ENCODE peak calls at places on chromosomes 4 and X, in six cellular contexts. J is tibial nerve, B is H1, O is uterus, L is prostate gland, H is lower leg skin. G is an unnamed sample.

GRCh38 chrX:120301960-120302359 is 9.3 kb downstream of the TMEM255A start:
- DNase-seq in J (no peak), B (no peak), O (no peak), L (no peak), H (no peak), G (no peak)

GRCh38 chr4:185004562-185005208 is 13.6 kb upstream of the HELT start:
- DNase-seq in J (no peak), B (no peak), O (peak), L (peak), H (no peak), G (no peak)

GRCh38 chr4:4524364-4524763 is 17.5 kb downstream of the STX18 start:
- DNase-seq in J (no peak), B (no peak), O (no peak), L (no peak), H (no peak), G (no peak)

GRCh38 chrX:132490086-132490419 is 1.2 kb upstream of the MBNL3 start:
- DNase-seq in J (no peak), B (no peak), O (no peak), L (no peak), H (no peak), G (no peak)

GRCh38 chr4:152886201-152886600 is 49.9 kb upstream of the FHDC1 start:
- DNase-seq in J (no peak), B (no peak), O (no peak), L (no peak), H (no peak), G (no peak)

GRCh38 chr4:94582517-94582916 is 130.8 kb downstream of the PDLIM5 start:
- DNase-seq in J (no peak), B (no peak), O (no peak), L (no peak), H (no peak), G (no peak)

GRCh38 chr4:40550900-40551546 is 78.6 kb downstream of the RBM47 start:
- DNase-seq in J (no peak), B (no peak), O (no peak), L (peak), H (no peak), G (no peak)

GRCh38 chr4:158914178-158914577 is 145.4 kb downstream of the FNIP2 start:
- DNase-seq in J (no peak), B (no peak), O (no peak), L (no peak), H (no peak), G (no peak)

GRCh38 chr4:101033986-101034385 is 313.3 kb downstream of the PPP3CA start:
- DNase-seq in J (no peak), B (no peak), O (no peak), L (no peak), H (no peak), G (no peak)

GRCh38 chr4:184417802-184418511 is 56.4 kb downstream of the IRF2 start:
- DNase-seq in J (no peak), B (no peak), O (no peak), L (peak), H (no peak), G (no peak)

GRCh38 chr4:124525524-124525923 is 187.0 kb downstream of the ANKRD50 start:
- DNase-seq in J (no peak), B (no peak), O (no peak), L (no peak), H (no peak), G (no peak)

GRCh38 chrX:73262991-73263390 is 48.3 kb upstream of the NAP1L2 start:
- DNase-seq in J (no peak), B (no peak), O (no peak), L (no peak), H (no peak), G (no peak)

GRCh38 chr4:123893746-123894095 is 497.1 kb downstream of the SPRY1 start:
- DNase-seq in J (no peak), B (no peak), O (no peak), L (no peak), H (no peak), G (no peak)

GRCh38 chr4:168741281-168742173 is 244.7 kb downstream of the PALLD start:
- DNase-seq in J (no peak), B (no peak), O (no peak), L (no peak), H (no peak), G (no peak)

GRCh38 chr4:76747613-76748012 is 150.3 kb downstream of the SOWAHB start:
- DNase-seq in J (no peak), B (no peak), O (no peak), L (no peak), H (no peak), G (no peak)

GRCh38 chr4:53617101-53617680 is 25.9 kb upstream of the LNX1 start:
- DNase-seq in J (no peak), B (no peak), O (no peak), L (no peak), H (no peak), G (no peak)

GRCh38 chrX:102067966-102068723 is 57.3 kb upstream of the TCEAL2 start:
- DNase-seq in J (no peak), B (no peak), O (no peak), L (no peak), H (no peak), G (no peak)

GRCh38 chrX:1425381-1425780 is 27.3 kb downstream of the ASMTL start:
- DNase-seq in J (no peak), B (no peak), O (no peak), L (no peak), H (no peak), G (no peak)

GRCh38 chrX:132488092-132488749 is 617 bp downstream of the MBNL3 start:
- DNase-seq in J (no peak), B (no peak), O (no peak), L (no peak), H (no peak), G (no peak)

GRCh38 chr4:156609421-156609820 is 362.2 kb downstream of the PDGFC start:
- DNase-seq in J (peak), B (no peak), O (no peak), L (no peak), H (no peak), G (no peak)

GRCh38 chr4:153466637-153467153 is 535 bp downstream of the TMEM131L start:
- DNase-seq in J (no peak), B (no peak), O (no peak), L (no peak), H (no peak), G (no peak)

GRCh38 chrX:40912576-40912975 is 172.7 kb upstream of the USP9X start:
- DNase-seq in J (no peak), B (no peak), O (no peak), L (no peak), H (no peak), G (no peak)

GRCh38 chr4:168433576-168433975 is 46.7 kb downstream of the DDX60L start:
- DNase-seq in J (no peak), B (no peak), O (no peak), L (no peak), H (no peak), G (no peak)

GRCh38 chr4:139798456-139798855 is 132.8 kb downstream of the MGST2 start:
- DNase-seq in J (no peak), B (no peak), O (no peak), L (no peak), H (no peak), G (no peak)

GRCh38 chr4:7434766-7435150 is at the start of gene PSAPL1:
- DNase-seq in J (no peak), B (no peak), O (no peak), L (no peak), H (no peak), G (no peak)

GRCh38 chr4:173040200-173040599 is 128.4 kb upstream of the GALNT7 start:
- DNase-seq in J (no peak), B (no peak), O (peak), L (no peak), H (no peak), G (no peak)

GRCh38 chr4:166143227-166143626 is 270.2 kb downstream of the TLL1 start:
- DNase-seq in J (no peak), B (no peak), O (no peak), L (no peak), H (no peak), G (no peak)

GRCh38 chr4:87251104-87251503 is 30.7 kb upstream of the KLHL8 start:
- DNase-seq in J (no peak), B (no peak), O (no peak), L (peak), H (no peak), G (no peak)

GRCh38 chrX:2710496-2710895 is 19.4 kb downstream of the CD99 start:
- DNase-seq in J (no peak), B (no peak), O (no peak), L (no peak), H (no peak), G (no peak)

GRCh38 chrX:119503484-119503861 is 35.2 kb downstream of the SLC25A5 start:
- DNase-seq in J (no peak), B (no peak), O (no peak), L (peak), H (no peak), G (no peak)

GRCh38 chrX:1657367-1658082 is 42.7 kb downstream of the ASMT start:
- DNase-seq in J (no peak), B (no peak), O (no peak), L (no peak), H (no peak), G (no peak)

GRCh38 chrX:17024896-17025295 is 78.4 kb downstream of the REPS2 start:
- DNase-seq in J (no peak), B (peak), O (no peak), L (no peak), H (no peak), G (no peak)

GRCh38 chr4:78652282-78652876 is 100.8 kb downstream of the ANXA3 start:
- DNase-seq in J (no peak), B (no peak), O (peak), L (peak), H (no peak), G (no peak)

GRCh38 chr4:153001626-153002025 is 65.5 kb downstream of the FHDC1 start:
- DNase-seq in J (no peak), B (no peak), O (no peak), L (no peak), H (no peak), G (no peak)

GRCh38 chrX:34580069-34580468 is 77.0 kb downstream of the TMEM47 start:
- DNase-seq in J (no peak), B (no peak), O (no peak), L (no peak), H (no peak), G (no peak)

DNA sequence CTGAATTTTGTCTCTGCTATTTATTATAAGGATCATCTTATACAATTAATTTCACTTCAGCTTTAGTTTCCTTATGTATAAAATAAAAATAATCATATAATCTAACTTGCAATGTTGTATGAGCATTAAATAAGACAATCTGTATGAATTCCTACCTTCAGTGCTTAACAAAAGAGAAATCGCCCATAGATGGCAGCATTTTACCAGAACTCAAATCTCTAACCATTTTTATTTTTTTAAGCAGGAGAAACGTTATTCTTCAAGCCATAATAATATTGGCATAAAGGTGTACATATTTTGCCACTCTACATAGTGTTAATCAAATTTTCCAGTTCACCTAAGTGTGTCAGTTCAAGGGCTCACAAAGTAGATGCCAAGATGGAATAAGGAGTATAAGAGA is 78.8 kb downstream of the TMEM47 start:
- DNase-seq in J (no peak), B (no peak), O (no peak), L (peak), H (no peak), G (no peak)
- TF ChIP-seq CTCF in J (peak), B (no peak), O (peak), L (no peak), H (no peak), G (no peak)

DNA sequence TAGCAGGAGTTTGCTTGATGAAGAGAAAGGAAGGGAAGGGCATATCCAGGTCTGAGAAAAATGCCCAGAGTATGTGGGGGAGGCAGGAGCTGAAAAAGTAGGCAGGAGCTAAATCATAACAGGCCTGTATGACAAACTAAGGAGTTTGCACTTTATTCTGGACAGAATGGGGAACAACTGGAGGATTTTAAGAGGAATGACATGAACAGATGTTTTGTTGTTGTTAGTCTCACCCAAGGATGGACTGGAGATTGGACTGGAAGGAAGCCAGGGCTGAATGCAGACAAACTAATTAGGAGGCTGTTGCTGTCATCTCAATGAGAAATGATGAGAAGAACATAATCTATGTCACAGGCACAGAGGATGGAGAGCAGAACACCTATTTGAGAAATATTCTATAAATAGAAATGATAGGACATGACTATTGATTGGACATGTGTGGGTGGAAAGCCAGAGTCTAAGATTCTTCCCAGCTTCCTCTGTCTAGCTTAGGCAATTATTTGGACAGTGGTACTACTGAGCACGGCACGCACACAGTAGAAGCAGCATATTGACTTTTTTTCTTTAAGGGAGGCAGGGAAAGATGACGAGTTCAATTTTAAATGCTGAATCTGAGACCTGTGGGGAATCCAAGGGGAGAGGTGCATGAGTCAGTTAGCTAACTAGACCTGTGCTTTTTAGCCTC is 1.1 kb upstream of the USO1 start:
- DNase-seq in J (no peak), B (peak), O (no peak), L (no peak), H (no peak), G (no peak)
- TF ChIP-seq POLR2A in J (no peak), B (no peak), O (no peak), L (no peak), H (no peak), G (no peak)

GRCh38 chr4:5979981-5980380 is 38.2 kb downstream of the C4orf50 start:
- DNase-seq in J (no peak), B (peak), O (peak), L (no peak), H (no peak), G (no peak)
- TF ChIP-seq CTCF in J (no peak), B (peak), O (peak), L (no peak), H (no peak), G (no peak)

DNA sequence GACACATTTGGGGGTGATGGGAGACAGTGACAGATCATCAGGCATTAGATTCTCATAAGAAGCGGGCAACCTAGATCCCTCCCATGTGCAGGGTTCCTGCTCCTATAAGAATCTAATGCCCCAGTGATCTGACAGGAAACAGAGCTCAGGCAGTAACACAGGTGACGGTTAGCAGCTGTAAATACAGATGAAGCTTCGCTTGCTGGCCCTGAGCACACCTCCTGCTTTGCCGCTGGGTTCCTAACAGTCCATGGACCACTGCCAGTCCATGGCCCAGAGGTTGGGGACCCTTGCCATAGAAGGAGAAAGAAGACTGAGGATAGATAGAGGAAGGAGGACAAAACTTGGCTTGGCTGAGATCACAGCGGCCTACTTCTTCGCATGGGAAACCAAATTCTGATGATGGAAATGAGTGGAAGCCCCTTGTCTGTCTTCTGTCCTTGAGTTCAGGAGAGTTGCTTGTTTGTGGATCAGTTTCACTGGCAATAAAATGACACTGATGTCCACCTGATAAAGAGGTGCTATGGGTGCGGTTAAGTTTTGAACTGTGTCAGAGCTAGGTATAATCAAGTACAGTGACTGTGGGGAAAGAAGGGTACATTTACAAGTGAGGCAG is 1.7 kb upstream of the TIFA start:
- DNase-seq in J (no peak), B (no peak), O (no peak), L (no peak), H (no peak), G (no peak)
- TF ChIP-seq POLR2A in J (no peak), B (no peak), O (no peak), L (no peak), H (no peak), G (no peak)

DNA sequence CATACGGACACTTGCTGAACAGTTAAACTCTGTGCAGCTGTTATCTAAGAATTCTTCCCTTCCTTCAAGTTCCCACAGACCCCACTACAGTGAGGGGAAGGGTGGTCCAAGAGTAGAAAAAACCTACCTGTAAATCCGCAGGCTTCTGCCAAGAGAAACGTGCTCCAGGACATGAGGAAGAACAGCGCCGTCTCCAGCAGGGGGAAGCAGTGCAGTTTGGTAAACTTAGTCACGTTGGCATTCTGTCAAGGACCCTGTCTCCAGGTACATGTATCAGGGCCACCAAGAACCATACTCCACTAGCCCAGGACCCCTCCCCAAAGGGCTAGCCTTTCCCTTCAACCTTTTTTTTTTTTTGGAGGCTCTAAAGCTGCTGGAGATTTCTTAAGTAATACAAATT is 79.9 kb downstream of the CHST7 start:
- DNase-seq in J (no peak), B (peak), O (no peak), L (peak), H (no peak), G (no peak)
- TF ChIP-seq CTCF in J (no peak), B (peak), O (no peak), L (no peak), H (no peak), G (no peak)

DNA sequence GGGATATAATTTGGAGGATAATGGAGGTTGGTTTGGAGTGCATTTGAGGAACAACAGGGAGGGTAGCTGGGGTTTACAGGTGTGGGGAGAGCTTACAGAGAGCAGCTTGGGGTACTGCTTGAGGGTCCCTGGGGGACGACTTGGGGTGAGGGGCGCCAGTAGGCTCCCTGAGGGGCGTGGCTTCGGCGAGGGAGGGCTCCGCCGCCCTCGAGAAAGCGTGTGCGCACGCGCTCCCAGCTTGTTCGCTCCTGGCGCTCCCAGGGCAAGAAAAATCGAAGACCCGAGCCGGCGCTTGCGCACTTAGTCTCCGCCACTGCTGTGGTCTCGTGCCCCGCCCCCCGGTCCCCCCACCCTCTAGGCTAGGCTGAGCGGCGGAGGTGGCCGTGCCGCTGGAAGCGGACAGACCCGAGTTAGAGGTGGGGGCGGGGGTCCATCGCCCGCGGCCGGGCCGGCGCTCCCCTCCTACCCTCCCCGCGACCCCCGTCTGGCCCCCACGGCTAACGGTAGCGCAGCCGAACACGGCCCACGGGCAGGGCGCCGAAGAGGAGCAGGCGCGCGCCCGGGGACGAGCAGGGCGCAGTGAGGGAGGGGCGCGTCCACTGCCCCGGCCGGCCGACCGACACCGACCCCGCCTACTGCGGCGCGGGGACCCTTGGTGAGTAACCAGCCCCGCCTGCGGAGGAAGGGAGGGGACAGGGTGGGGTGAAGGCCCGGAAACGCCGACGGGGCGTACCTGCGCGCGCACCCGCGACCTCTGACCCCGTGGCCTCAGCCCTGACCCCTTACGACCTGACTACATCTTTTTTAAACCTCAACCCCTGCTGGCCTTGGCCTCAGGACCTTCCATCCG is 5.4 kb upstream of the CCDC120 start:
- DNase-seq in J (no peak), B (peak), O (peak), L (peak), H (no peak), G (no peak)
- TF ChIP-seq POLR2A in J (no peak), B (no peak), O (peak), L (no peak), H (no peak), G (no peak)

DNA sequence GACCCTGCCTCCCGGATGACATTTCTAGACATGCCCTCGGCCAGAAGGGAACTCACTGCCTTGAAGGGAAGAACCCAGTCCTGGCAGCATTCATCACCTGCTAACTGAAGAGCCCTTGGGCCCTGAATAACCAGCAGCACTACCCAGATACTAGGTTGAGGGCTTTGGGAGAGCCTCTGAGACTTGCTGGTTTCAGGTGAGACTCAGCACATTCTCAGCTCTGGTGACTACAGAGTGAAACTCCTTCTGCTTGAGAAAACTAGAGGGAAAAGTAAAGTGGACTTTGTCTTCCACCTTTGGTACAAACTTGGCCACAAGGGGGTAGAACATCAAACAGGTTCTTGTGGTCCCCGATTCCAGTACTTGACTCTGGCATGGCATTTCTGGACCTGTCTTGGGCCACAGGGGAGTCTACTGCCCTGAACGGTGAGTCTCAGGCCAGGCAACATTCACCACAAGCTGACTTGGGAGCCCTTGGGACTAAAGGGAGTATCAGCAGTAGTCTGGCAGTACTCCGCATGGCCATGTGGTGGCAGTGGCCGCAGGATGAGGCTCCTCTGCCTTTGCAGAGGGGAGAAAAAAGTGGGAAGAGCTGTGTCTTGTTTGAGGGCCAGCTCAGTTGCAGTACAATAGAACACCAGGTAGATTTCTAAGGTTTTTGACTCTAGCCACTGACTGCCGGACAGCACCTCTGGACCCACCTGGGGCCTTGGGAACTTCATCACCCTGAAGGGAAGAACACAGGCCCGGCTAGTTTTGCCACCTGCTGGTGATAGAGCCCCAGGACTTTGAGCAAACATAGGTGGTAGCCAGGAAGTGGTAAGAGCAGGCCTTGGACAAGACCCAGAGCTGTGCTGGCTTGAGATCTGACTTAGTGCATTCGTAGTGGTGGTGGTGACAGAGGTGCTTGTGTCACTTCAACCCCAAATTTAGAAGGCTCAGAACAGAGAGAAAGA is 414.8 kb downstream of the OPHN1 start:
- DNase-seq in J (no peak), B (peak), O (no peak), L (no peak), H (no peak), G (no peak)
- TF ChIP-seq CTCF in J (no peak), B (peak), O (no peak), L (no peak), H (no peak), G (no peak)

G was measured in vagina.